ENCODE peak calls at places on chromosomes 11 and 22, in ten cellular contexts. Z is AG10803, T is activated B cell treated with CpG ODN at 0.5 μM for 24 hours, W is prostate gland, N is gastrocnemius medialis, Y is lower lobe of right lung, P is heart left ventricle, Q is natural killer cell, F is retinal pigment epithelial cell, V is breast epithelium. B is an unnamed sample.

GRCh38 chr11:42764936-42765335 is 546.9 kb upstream of the API5 start:
- DNase-seq in Z (no peak), T (no peak), W (no peak), N (no peak), Y (no peak), P (no peak), Q (no peak), F (no peak), V (no peak), B (no peak)

GRCh38 chr22:45627489-45628233 is 44.0 kb upstream of the ATXN10 start:
- DNase-seq in Z (no peak), T (no peak), W (no peak), N (no peak), Y (peak), P (no peak), Q (no peak), F (no peak), V (no peak), B (no peak)

GRCh38 chr11:71446942-71447688 is 1.1 kb downstream of the DHCR7 start:
- DNase-seq in Z (peak), T (no peak), W (peak), N (no peak), Y (no peak), P (no peak), Q (no peak), F (no peak), V (peak), B (no peak)

GRCh38 chr11:40134820-40135219 is 1324.6 kb downstream of the LRRC4C start:
- DNase-seq in Z (no peak), T (no peak), W (no peak), N (no peak), Y (no peak), P (no peak), Q (no peak), F (no peak), V (no peak), B (no peak)

GRCh38 chr22:21000215-21000986 is 1.5 kb downstream of the THAP7 start:
- DNase-seq in Z (no peak), T (no peak), W (no peak), N (no peak), Y (no peak), P (no peak), Q (no peak), F (no peak), V (no peak), B (no peak)

GRCh38 chr11:109984634-109985289 is 108.4 kb upstream of the ZC3H12C start:
- DNase-seq in Z (no peak), T (no peak), W (no peak), N (no peak), Y (no peak), P (no peak), Q (no peak), F (no peak), V (no peak), B (no peak)

GRCh38 chr11:35393093-35393492 is 26.3 kb downstream of the SLC1A2 start:
- DNase-seq in Z (peak), T (no peak), W (no peak), N (no peak), Y (no peak), P (no peak), Q (no peak), F (no peak), V (no peak), B (no peak)

GRCh38 chr11:131866535-131867400 is 496.4 kb downstream of the NTM start:
- DNase-seq in Z (no peak), T (no peak), W (no peak), N (no peak), Y (no peak), P (no peak), Q (no peak), F (no peak), V (no peak), B (no peak)

GRCh38 chr11:113375402-113375801 is 12.2 kb upstream of the ANKK1 start:
- DNase-seq in Z (no peak), T (no peak), W (no peak), N (no peak), Y (no peak), P (no peak), Q (no peak), F (no peak), V (no peak), B (no peak)

GRCh38 chr22:36998620-36999351 is 20.5 kb downstream of the TST start:
- DNase-seq in Z (no peak), T (no peak), W (no peak), N (no peak), Y (no peak), P (no peak), Q (no peak), F (no peak), V (no peak), B (no peak)

GRCh38 chr11:119144825-119145476 is 3.9 kb upstream of the ABCG4 start:
- DNase-seq in Z (peak), T (no peak), W (peak), N (peak), Y (peak), P (peak), Q (no peak), F (peak), V (peak), B (no peak)

DNA sequence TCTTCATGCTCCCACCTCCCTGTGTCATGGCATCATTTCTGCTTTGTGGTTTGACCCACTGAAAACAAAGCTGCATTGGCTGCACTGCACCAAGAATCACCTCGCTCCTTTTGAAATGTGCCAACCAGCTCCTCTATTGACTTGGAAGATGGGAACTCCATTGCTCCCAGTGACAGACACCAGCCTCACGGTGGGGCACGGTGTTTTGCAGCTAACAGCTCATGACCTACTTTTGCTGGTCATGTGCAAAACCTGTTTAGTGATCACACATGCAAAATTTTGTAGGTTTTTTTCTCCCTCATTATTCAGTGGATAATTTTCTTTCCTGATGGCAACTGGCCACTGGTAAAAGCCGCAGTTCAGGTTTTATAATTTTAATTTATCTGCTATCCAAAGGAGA is 36.8 kb downstream of the ARFGAP2 start:
- DNase-seq in Z (no peak), T (no peak), W (no peak), N (no peak), Y (no peak), P (no peak), Q (no peak), F (no peak), V (no peak), B (no peak)
- TF ChIP-seq CTCF in Z (no peak), T (no peak), W (no peak), N (no peak), Y (no peak), P (no peak), Q (no peak), F (no peak), V (no peak), B (no peak)

DNA sequence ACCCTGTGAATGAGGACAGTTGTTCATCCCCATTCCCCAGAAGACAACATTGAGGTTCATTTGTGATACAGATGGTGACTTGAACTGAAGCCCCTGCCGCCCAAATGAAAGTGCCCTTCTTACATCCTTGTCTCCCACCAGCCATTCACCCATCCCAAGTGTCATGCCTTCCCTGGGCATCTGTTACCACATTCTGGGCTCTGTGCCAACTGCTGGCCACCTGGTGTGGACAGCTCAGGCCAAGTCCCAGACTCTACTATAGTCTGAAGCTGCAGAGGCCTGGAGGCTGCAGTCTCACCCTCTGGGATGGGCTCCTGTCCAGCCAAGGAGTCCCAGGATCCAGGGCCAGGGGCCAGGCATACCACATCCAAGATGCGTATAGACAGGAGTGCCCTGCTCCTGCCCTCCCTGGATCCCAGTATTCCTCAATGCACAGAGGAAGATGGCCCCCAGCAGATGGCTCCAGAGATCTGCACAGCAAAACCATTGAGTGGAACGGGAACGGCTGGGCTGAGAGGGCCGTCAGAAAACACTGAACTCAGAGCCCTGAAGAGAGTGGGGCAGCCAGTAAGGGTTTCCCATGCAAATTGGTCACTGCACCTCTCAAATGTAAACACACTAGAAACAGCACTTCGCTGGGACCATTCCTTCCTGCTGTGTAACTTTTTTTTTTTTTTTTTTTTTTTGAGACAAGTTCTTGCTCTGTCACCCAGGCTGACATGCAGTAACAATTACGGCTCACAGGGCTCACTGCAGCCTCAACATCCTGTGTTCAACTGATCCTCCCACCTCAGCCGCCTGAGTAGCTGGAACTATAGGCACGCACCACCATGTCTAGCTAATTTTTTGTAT is 22.8 kb downstream of the ARRB1 start:
- DNase-seq in Z (peak), T (no peak), W (peak), N (no peak), Y (peak), P (peak), Q (peak), F (no peak), V (peak), B (peak)
- TF ChIP-seq CTCF in Z (peak), T (no peak), W (peak), N (peak), Y (peak), P (peak), Q (peak), F (peak), V (peak), B (peak)

GRCh38 chr11:82989628-82990404 is 81.9 kb downstream of the RAB30 start:
- DNase-seq in Z (no peak), T (no peak), W (no peak), N (no peak), Y (no peak), P (no peak), Q (no peak), F (no peak), V (no peak), B (no peak)
- TF ChIP-seq CTCF in Z (no peak), T (no peak), W (no peak), N (no peak), Y (no peak), P (no peak), Q (no peak), F (no peak), V (no peak), B (no peak)

DNA sequence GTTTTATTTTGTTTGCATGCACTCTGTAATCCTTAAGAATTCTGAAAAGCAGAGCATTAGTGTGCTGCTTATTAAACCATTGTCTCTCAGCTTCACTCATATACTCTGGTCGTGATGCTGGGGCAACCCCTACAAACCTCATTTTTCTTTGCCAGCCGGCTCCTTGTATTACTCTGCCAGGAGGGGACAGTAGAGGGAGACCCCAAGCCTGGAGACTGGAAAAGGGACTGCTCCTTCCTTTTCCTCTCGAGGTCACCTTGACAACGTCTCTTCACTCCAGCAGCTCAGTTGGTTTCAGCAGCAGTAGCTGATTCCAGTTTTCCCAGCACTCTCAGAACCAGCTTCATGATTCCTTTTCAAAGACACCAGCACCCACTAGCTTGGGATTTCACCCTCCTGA is 2.8 kb upstream of the JHY start:
- DNase-seq in Z (no peak), T (no peak), W (no peak), N (no peak), Y (no peak), P (no peak), Q (no peak), F (no peak), V (no peak), B (no peak)
- TF ChIP-seq CTCF in Z (no peak), T (no peak), W (no peak), N (no peak), Y (no peak), P (no peak), Q (no peak), F (peak), V (no peak), B (no peak)

GRCh38 chr11:66082936-66083698 is 13.0 kb downstream of the PACS1 start:
- DNase-seq in Z (no peak), T (no peak), W (no peak), N (no peak), Y (no peak), P (no peak), Q (no peak), F (no peak), V (no peak), B (peak)

GRCh38 chr11:66080055-66080817 is 10.2 kb downstream of the PACS1 start:
- DNase-seq in Z (peak), T (no peak), W (peak), N (peak), Y (no peak), P (peak), Q (peak), F (no peak), V (no peak), B (peak)

GRCh38 chr11:66085071-66085470 is 15.0 kb downstream of the PACS1 start:
- DNase-seq in Z (no peak), T (no peak), W (no peak), N (no peak), Y (no peak), P (no peak), Q (no peak), F (no peak), V (no peak), B (no peak)

GRCh38 chr11:66076561-66076960 is 6.5 kb downstream of the PACS1 start:
- DNase-seq in Z (peak), T (no peak), W (no peak), N (no peak), Y (no peak), P (no peak), Q (no peak), F (no peak), V (peak), B (no peak)

DNA sequence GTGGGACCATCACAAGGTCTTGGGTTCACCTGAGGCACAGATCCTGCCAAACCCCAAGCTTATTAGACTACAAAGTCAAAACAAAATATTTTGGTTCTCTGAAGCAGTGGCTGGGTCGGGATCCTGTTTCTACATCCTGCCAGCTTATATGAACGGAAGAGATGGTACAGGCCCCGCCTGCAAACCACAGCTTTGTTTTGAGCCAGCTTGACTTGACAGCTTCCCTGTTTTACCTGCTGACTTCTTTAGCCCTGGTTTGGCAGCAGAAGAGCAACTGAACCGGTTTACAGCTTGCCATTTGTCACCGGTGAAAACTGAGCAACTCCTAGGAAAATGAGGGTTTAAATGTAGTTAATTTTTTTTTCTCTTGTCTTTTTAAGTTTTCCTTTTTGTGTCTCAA is 11.4 kb downstream of the PACS1 start:
- DNase-seq in Z (no peak), T (peak), W (peak), N (peak), Y (peak), P (peak), Q (peak), F (no peak), V (peak), B (peak)
- TF ChIP-seq CTCF in Z (no peak), T (no peak), W (no peak), N (no peak), Y (no peak), P (no peak), Q (no peak), F (no peak), V (no peak), B (no peak)

DNA sequence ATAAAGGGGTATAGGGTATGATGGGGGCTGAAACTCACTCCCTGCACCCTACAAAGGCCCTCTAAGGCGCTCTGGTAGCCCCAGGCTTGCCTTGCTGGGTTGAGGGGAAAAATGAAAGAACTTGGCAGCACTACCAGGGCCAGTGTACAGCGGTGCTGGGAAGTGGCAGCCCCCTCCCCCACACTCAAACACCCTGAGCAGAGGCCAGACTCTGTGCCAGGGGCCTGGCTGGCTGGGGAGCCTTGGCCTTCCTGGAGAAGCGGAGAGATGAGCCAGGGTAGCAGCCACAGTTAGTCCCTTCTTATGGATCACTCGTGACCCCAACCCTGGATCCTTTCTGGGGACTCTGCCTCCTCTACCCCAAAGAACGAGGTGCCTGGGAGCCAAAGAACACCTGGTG is 2.7 kb downstream of the TMEM134 start:
- DNase-seq in Z (no peak), T (no peak), W (no peak), N (no peak), Y (no peak), P (no peak), Q (no peak), F (no peak), V (no peak), B (no peak)
- TF ChIP-seq CTCF in Z (no peak), T (no peak), W (no peak), N (no peak), Y (no peak), P (no peak), Q (no peak), F (no peak), V (no peak), B (no peak)

GRCh38 chr22:22787151-22787550 is 100.5 kb upstream of the IGLL5 start:
- DNase-seq in Z (no peak), T (no peak), W (no peak), N (no peak), Y (no peak), P (no peak), Q (no peak), F (no peak), V (no peak), B (peak)
- TF ChIP-seq CTCF in Z (no peak), T (no peak), W (no peak), N (no peak), Y (no peak), P (no peak), Q (no peak), F (no peak), V (no peak), B (no peak)